ENCODE peak calls at places on chromosomes 7 and 10, in five cellular contexts. P, V, X, W and J are unnamed samples.

GRCh38 chr7:116231543-116232401 is 21.4 kb downstream of the TES start:
- DNase-seq in P (no peak), V (peak), X (no peak), W (no peak), J (peak)

GRCh38 chr7:90188281-90188680 is 23.3 kb upstream of the STEAP2 start:
- DNase-seq in P (no peak), V (no peak), X (no peak), W (no peak), J (no peak)

GRCh38 chr10:107701947-107702346 is 537.4 kb upstream of the SORCS1 start:
- DNase-seq in P (no peak), V (no peak), X (no peak), W (no peak), J (no peak)

GRCh38 chr10:51074238-51075028 is at the start of gene PRKG1:
- DNase-seq in P (no peak), V (peak), X (peak), W (peak), J (peak)

GRCh38 chr7:94698275-94698674 is 42.3 kb upstream of the SGCE start:
- DNase-seq in P (no peak), V (peak), X (no peak), W (no peak), J (peak)

GRCh38 chr10:78367751-78368150 is 334.1 kb downstream of the RPS24 start:
- DNase-seq in P (no peak), V (no peak), X (no peak), W (no peak), J (no peak)

GRCh38 chr10:28722065-28722803 is 44.9 kb downstream of the BAMBI start:
- DNase-seq in P (no peak), V (peak), X (peak), W (peak), J (peak)

GRCh38 chr7:131365876-131366275 is 38.2 kb downstream of the MKLN1 start:
- DNase-seq in P (no peak), V (peak), X (no peak), W (no peak), J (peak)